ENCODE peak calls at places on chromosome 15, in five cellular contexts. Q is IMR-90, J is neuronal stem cell, B is H1, F is trophoblast cell. T is an unnamed sample.

GRCh38 chr15:71199384-71200351 is 84.4 kb downstream of the THSD4 start:
- DNase-seq in F (no peak), Q (peak; percentile 50), B (no peak), J (no peak), T (peak; percentile 2)

GRCh38 chr15:83018477-83018876 is 7.0 kb upstream of the C15orf40 start:
- DNase-seq in J (no peak), Q (peak; percentile 28), B (peak; percentile 13), F (no peak), T (no peak)

GRCh38 chr15:48520376-48521155 is 124.9 kb downstream of the FBN1 start:
- DNase-seq in F (no peak), Q (no peak), J (no peak), B (peak; percentile 74), T (no peak)

GRCh38 chr15:62591842-62592838 is 427.1 kb upstream of the C2CD4B start:
- DNase-seq in J (no peak), Q (peak; percentile 23), F (peak; percentile 37), B (no peak), T (peak; percentile 48)

GRCh38 chr15:95281470-95281869 is 1049.0 kb upstream of the NR2F2 start:
- DNase-seq in J (no peak), B (no peak), F (peak; percentile 56), Q (peak; percentile 51), T (no peak)

GRCh38 chr15:73328149-73328820 is 40.5 kb downstream of the HCN4 start:
- DNase-seq in F (no peak), J (no peak), B (no peak), Q (no peak), T (no peak)

GRCh38 chr15:84937144-84937543 is 44.5 kb upstream of the PDE8A start:
- DNase-seq in F (peak; percentile 37), Q (peak; percentile 16), B (no peak), J (no peak), T (no peak)

GRCh38 chr15:60255390-60255789 is 142.4 kb downstream of the ANXA2 start:
- DNase-seq in F (peak; percentile 85), B (no peak), J (no peak), Q (no peak), T (peak; percentile 1)

GRCh38 chr15:43067717-43068461 is 37.9 kb downstream of the UBR1 start:
- DNase-seq in Q (peak; percentile 52), B (no peak), F (peak; percentile 24), J (no peak), T (peak; percentile 86)

GRCh38 chr15:59976480-59976879 is 27.6 kb upstream of the FOXB1 start:
- DNase-seq in F (no peak), Q (no peak), B (no peak), J (no peak), T (no peak)

GRCh38 chr15:22949074-22949547 is 31.1 kb downstream of the CYFIP1 start:
- DNase-seq in Q (peak; percentile 24), J (peak; percentile 54), F (peak; percentile 25), B (peak; percentile 77), T (peak; percentile 72)

GRCh38 chr15:40928351-40928974 is 677 bp upstream of the DLL4 start:
- DNase-seq in F (peak; percentile 39), B (peak; percentile 88), J (no peak), Q (no peak), T (no peak)

GRCh38 chr15:75431250-75431649 is 20.2 kb downstream of the SIN3A start:
- DNase-seq in B (no peak), Q (peak; percentile 39), F (no peak), J (no peak), T (no peak)

GRCh38 chr15:25741253-25741575 is 121.9 kb downstream of the ATP10A start:
- DNase-seq in F (no peak), B (no peak), J (no peak), Q (no peak), T (no peak)

GRCh38 chr15:50224606-50225005 is 40.9 kb downstream of the HDC start:
- DNase-seq in F (no peak), J (no peak), B (no peak), Q (peak; percentile 58), T (peak; percentile 17)

GRCh38 chr15:77851696-77852095 is 219.0 kb upstream of the LINGO1 start:
- DNase-seq in B (no peak), Q (no peak), J (no peak), F (no peak), T (no peak)

GRCh38 chr15:45715528-45715927 is 80.7 kb downstream of the SQOR start:
- DNase-seq in B (no peak), Q (peak; percentile 32), F (no peak), J (no peak), T (peak; percentile 23)

GRCh38 chr15:60392601-60392985 is 5.2 kb downstream of the ANXA2 start:
- DNase-seq in Q (peak; percentile 78), B (no peak), J (no peak), F (peak; percentile 64), T (peak; percentile 91)

GRCh38 chr15:100722551-100723322 is 120.3 kb downstream of the ASB7 start:
- DNase-seq in J (no peak), B (no peak), Q (no peak), F (peak; percentile 67), T (no peak)

GRCh38 chr15:42832577-42832976 is 88.0 kb downstream of the TTBK2 start:
- DNase-seq in B (no peak), Q (peak; percentile 88), F (peak; percentile 74), J (no peak), T (peak; percentile 65)

GRCh38 chr15:45521596-45522167 is 873 bp downstream of the SLC30A4 start:
- DNase-seq in F (peak; percentile 21), J (peak; percentile 1), B (no peak), Q (no peak), T (no peak)

GRCh38 chr15:43241100-43241499 is 20.3 kb upstream of the EPB42 start:
- DNase-seq in B (no peak), F (no peak), J (no peak), Q (peak; percentile 32), T (no peak)

GRCh38 chr15:100042558-100042957 is 299.2 kb downstream of the ADAMTS17 start:
- DNase-seq in B (no peak), J (no peak), F (no peak), Q (peak; percentile 10), T (peak; percentile 61)

GRCh38 chr15:47872869-47873301 is 155.6 kb downstream of the SEMA6D start:
- DNase-seq in Q (no peak), F (peak; percentile 53), B (no peak), J (peak; percentile 37), T (peak; percentile 57)

GRCh38 chr15:27660676-27661075 is 438.4 kb downstream of the OCA2 start:
- DNase-seq in F (no peak), Q (no peak), B (no peak), J (no peak), T (no peak)

GRCh38 chr15:44102675-44103254 is 92.3 kb downstream of the FRMD5 start:
- DNase-seq in J (peak; percentile 17), F (no peak), Q (peak; percentile 99), B (no peak), T (peak; percentile 96)

GRCh38 chr15:67253103-67253502 is 1.4 kb downstream of the AAGAB start:
- DNase-seq in F (no peak), Q (no peak), B (no peak), J (no peak), T (no peak)

GRCh38 chr15:53197426-53197839 is 407.3 kb upstream of the ONECUT1 start:
- DNase-seq in B (peak; percentile 86), F (peak; percentile 42), Q (peak; percentile 2), J (peak; percentile 81), T (peak; percentile 2)

GRCh38 chr15:101000271-101000681 is 81.1 kb downstream of the LRRK1 start:
- DNase-seq in Q (peak; percentile 29), J (no peak), B (peak; percentile 39), F (peak; percentile 28), T (no peak)

GRCh38 chr15:98401029-98401428 is 247.3 kb upstream of the IGF1R start:
- DNase-seq in B (no peak), J (no peak), Q (no peak), F (no peak), T (no peak)

GRCh38 chr15:96252148-96252547 is 78.4 kb upstream of the NR2F2 start:
- DNase-seq in B (no peak), J (no peak), F (peak; percentile 49), Q (no peak), T (no peak)

GRCh38 chr15:55993804-55994539 is 560 bp upstream of the NEDD4 start:
- DNase-seq in J (peak; percentile 54), B (peak; percentile 57), F (peak; percentile 71), Q (peak; percentile 68), T (peak; percentile 78)
- H3K4me3 ChIP-seq in J (peak overlapping the region; percentile 82), B (peak overlapping the region; percentile 71), F (peak overlapping the region; percentile 84), Q (peak overlapping the region; percentile 86), T (peak overlapping the region; percentile 77)

GRCh38 chr15:79682285-79682684 is 214.5 kb downstream of the MTHFS start:
- DNase-seq in J (no peak), F (no peak), B (no peak), Q (peak; percentile 79), T (peak; percentile 6)

GRCh38 chr15:79678032-79678701 is 218.6 kb downstream of the MTHFS start:
- DNase-seq in Q (no peak), J (no peak), B (no peak), F (no peak), T (no peak)

GRCh38 chr15:79680721-79681120 is 216.1 kb downstream of the MTHFS start:
- DNase-seq in F (no peak), Q (peak; percentile 88), B (no peak), J (peak; percentile 56), T (peak; percentile 62)

GRCh38 chr15:79682851-79683288 is 213.9 kb downstream of the MTHFS start:
- DNase-seq in F (no peak), Q (peak; percentile 47), J (no peak), B (no peak), T (no peak)
- H3K14ac ChIP-seq in F (no peak overlapping the region), Q (peak overlapping the region; percentile 48), J (no peak overlapping the region), B (no peak overlapping the region), T (no peak overlapping the region)

DNA sequence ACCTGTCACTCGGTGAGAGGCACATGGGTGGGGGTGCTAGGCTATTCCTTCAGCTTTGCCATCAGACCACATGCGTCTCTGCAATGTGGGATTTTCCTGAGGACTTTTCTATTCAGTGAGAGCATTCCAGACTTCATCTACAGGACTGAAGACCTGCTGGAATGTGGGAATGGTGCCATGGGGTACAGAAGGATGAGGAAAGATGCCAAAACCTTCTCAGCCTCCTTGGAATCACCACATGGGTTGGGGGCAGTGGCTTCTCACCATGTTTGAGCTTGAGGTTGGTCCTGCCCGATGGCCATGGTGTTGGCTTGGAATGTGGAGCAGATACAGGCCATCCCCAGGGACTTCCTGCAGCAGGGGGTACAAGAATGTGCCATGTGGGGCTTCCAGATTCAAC is 80.9 kb upstream of the KLF13 start:
- DNase-seq in J (no peak), B (no peak), Q (no peak), F (no peak), T (no peak)
- H3K4me3 ChIP-seq in J (no peak overlapping the region), B (no peak overlapping the region), Q (no peak overlapping the region), F (no peak overlapping the region), T (no peak overlapping the region)

DNA sequence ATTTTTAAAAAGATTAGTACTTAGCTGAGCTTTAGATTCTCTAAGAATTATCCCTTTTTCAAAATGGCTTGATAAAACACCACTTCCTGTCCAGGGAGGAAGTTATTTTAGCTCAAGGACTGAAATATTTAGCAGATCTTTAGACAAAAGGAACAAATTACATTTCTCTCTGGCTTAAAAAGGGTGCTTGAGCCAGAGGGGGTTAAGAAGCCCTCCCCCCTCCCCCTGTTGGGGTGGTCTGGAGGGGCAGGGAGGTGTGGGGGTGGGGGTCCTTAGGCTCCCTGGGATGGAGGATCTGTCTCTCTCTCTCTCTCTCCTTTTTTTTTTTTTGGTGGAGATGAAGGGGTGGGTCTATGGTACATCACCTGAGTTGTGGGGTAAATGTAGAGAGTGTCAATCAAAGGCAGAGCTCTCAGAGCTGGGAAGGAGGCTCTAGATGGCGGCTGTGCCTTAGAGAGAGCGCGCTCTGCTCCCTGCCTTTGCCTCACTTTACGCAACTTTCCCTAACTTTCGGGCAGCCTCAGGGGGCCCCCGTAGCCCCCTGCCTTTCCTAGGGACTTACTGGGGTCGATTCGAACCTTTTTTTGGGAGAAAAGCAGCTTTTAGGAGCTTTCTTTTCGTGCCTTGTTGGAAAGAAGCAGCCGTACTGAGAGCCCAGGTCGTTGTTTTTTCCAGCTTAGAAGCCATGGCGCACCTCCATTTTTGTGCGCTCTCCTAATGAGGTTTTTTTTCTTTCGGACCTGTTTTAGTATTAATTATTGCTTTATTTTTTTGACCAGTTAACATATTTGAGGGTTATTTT is at the start of gene CHD2:
- DNase-seq in Q (peak; percentile 89), J (peak; percentile 80), F (peak; percentile 88), B (peak; percentile 79), T (peak; percentile 94)
- H3K14ac ChIP-seq in Q (peak within 1 kb of the TSS; percentile 95), J (no peak within 1 kb of the TSS), F (peak within 1 kb of the TSS; percentile 100), B (no peak within 1 kb of the TSS), T (no peak within 1 kb of the TSS)

T was measured in mesenchymal stem cell.